ENCODE peak calls at places on chromosomes 3 and 15, in six cellular contexts. F is mesenchymal stem cell, V is neuronal stem cell, D is H9, M is H1, I is IMR-90. L is an unnamed sample.

GRCh38 chr15:96348112-96349027 is 17.9 kb downstream of the NR2F2 start:
- DNase-seq in F (peak), V (no peak), D (peak), M (peak), I (no peak), L (no peak)

GRCh38 chr3:186461141-186461540 is 83.0 kb downstream of the CRYGS start:
- DNase-seq in F (peak), V (no peak), D (no peak), M (no peak), I (peak), L (no peak)

GRCh38 chr3:112775011-112775742 is 71.5 kb downstream of the CD200R1L start:
- DNase-seq in F (peak), V (no peak), D (no peak), M (no peak), I (peak), L (no peak)

GRCh38 chr15:42826251-42826890 is 89.4 kb upstream of the CDAN1 start:
- DNase-seq in F (no peak), V (no peak), D (no peak), M (no peak), I (no peak), L (no peak)

GRCh38 chr15:50116477-50116876 is 2.6 kb downstream of the ATP8B4 start:
- DNase-seq in F (peak), V (no peak), D (peak), M (peak), I (peak), L (peak)

GRCh38 chr3:38147434-38147833 is 9.0 kb downstream of the MYD88 start:
- DNase-seq in F (no peak), V (no peak), D (no peak), M (no peak), I (no peak), L (no peak)

GRCh38 chr3:184351511-184352148 is 9.8 kb downstream of the CLCN2 start:
- DNase-seq in F (no peak), V (no peak), D (no peak), M (no peak), I (no peak), L (no peak)

GRCh38 chr3:193389335-193389734 is 10.8 kb upstream of the ATP13A5 start:
- DNase-seq in F (no peak), V (no peak), D (peak), M (peak), I (no peak), L (no peak)

GRCh38 chr3:112101946-112102345 is 15.8 kb downstream of the C3orf52 start:
- DNase-seq in F (peak), V (no peak), D (no peak), M (no peak), I (peak), L (peak)

GRCh38 chr3:153246805-153247204 is 84.8 kb downstream of the RAP2B start:
- DNase-seq in F (peak), V (no peak), D (no peak), M (no peak), I (peak), L (no peak)

GRCh38 chr3:78140866-78141658 is 1101.2 kb downstream of the ROBO2 start:
- DNase-seq in F (peak), V (no peak), D (no peak), M (no peak), I (peak), L (no peak)

GRCh38 chr15:58396181-58396580 is 35.6 kb upstream of the LIPC start:
- DNase-seq in F (peak), V (no peak), D (no peak), M (no peak), I (peak), L (peak)

GRCh38 chr3:141485578-141486415 is 1.0 kb upstream of the RASA2 start:
- DNase-seq in F (peak), V (peak), D (no peak), M (no peak), I (peak), L (peak)

GRCh38 chr15:53251998-53252397 is 461.9 kb upstream of the ONECUT1 start:
- DNase-seq in F (no peak), V (no peak), D (no peak), M (no peak), I (no peak), L (no peak)

GRCh38 chr3:136919799-136920580 is 37.8 kb upstream of the IL20RB start:
- DNase-seq in F (no peak), V (no peak), D (no peak), M (no peak), I (no peak), L (no peak)

GRCh38 chr15:31158858-31159569 is 57.5 kb upstream of the TRPM1 start:
- DNase-seq in F (no peak), V (no peak), D (no peak), M (no peak), I (no peak), L (peak)

GRCh38 chr3:162337630-162338029 is 841.0 kb downstream of the OTOL1 start:
- DNase-seq in F (no peak), V (no peak), D (no peak), M (no peak), I (peak), L (no peak)

GRCh38 chr15:43253431-43254403 is 13.0 kb downstream of the TGM5 start:
- DNase-seq in F (peak), V (no peak), D (no peak), M (no peak), I (peak), L (no peak)

GRCh38 chr15:43974852-43975251 is 148.1 kb downstream of the WDR76 start:
- DNase-seq in F (no peak), V (peak), D (no peak), M (no peak), I (no peak), L (no peak)

GRCh38 chr3:162932503-162932902 is 1435.9 kb downstream of the OTOL1 start:
- DNase-seq in F (no peak), V (no peak), D (no peak), M (no peak), I (no peak), L (no peak)

GRCh38 chr3:158420654-158421396 is 150.2 kb upstream of the MLF1 start:
- DNase-seq in F (peak), V (no peak), D (no peak), M (no peak), I (peak), L (peak)

GRCh38 chr3:194136519-194137313 is 768 bp downstream of the HES1 start:
- DNase-seq in F (peak), V (peak), D (peak), M (peak), I (peak), L (peak)

GRCh38 chr3:178802993-178803693 is 266.9 kb downstream of the KCNMB2 start:
- DNase-seq in F (peak), V (no peak), D (no peak), M (no peak), I (no peak), L (peak)

GRCh38 chr3:108569336-108569735 is 19.9 kb downstream of the CIP2A start:
- DNase-seq in F (no peak), V (no peak), D (no peak), M (no peak), I (no peak), L (no peak)

GRCh38 chr3:79724206-79724605 is 43.6 kb downstream of the ROBO1 start:
- DNase-seq in F (no peak), V (no peak), D (peak), M (peak), I (no peak), L (peak)

GRCh38 chr15:95718441-95718840 is 612.1 kb upstream of the NR2F2 start:
- DNase-seq in F (no peak), V (no peak), D (no peak), M (no peak), I (no peak), L (no peak)

GRCh38 chr15:90681480-90681879 is 35.7 kb upstream of the BLM start:
- DNase-seq in F (peak), V (no peak), D (no peak), M (no peak), I (peak), L (peak)

GRCh38 chr3:78969483-78969882 is 798.3 kb downstream of the ROBO1 start:
- DNase-seq in F (no peak), V (no peak), D (no peak), M (no peak), I (peak), L (no peak)

GRCh38 chr3:45773714-45774449 is 22.5 kb downstream of the SLC6A20 start:
- DNase-seq in F (no peak), V (no peak), D (peak), M (no peak), I (no peak), L (no peak)

GRCh38 chr15:83734487-83734886 is 80.6 kb downstream of the ADAMTSL3 start:
- DNase-seq in F (no peak), V (no peak), D (peak), M (peak), I (no peak), L (peak)

GRCh38 chr3:39753361-39753760 is 56.0 kb upstream of the MYRIP start:
- DNase-seq in F (no peak), V (no peak), D (no peak), M (no peak), I (no peak), L (no peak)

GRCh38 chr15:89019436-89019835 is 68.8 kb upstream of the ABHD2 start:
- DNase-seq in F (no peak), V (no peak), D (no peak), M (no peak), I (no peak), L (no peak)

DNA sequence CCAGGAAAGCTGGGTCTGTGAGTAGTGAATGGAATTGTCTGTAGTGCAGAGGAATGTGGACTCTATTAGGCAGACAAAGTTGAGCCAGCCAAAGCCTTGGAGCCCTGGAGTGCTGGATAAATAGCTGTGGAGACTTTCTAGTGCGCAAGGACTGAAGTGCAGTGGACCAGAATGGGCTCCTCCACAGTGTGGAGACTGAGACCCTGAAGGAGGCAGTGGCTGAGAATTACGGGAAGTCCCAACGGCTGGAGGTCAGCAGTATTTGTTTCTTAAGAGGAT is 902 bp downstream of the ZNF662 start:
- DNase-seq in F (no peak), V (no peak), D (no peak), M (no peak), I (no peak), L (no peak)
- H2AFZ ChIP-seq in F (no peak), V (no peak), D (no peak), M (no peak), I (peak), L (no peak)

GRCh38 chr15:26095710-26096330 is 232.7 kb upstream of the ATP10A start:
- DNase-seq in F (no peak), V (no peak), D (peak), M (peak), I (no peak), L (peak)
- H4K8ac ChIP-seq in F (no peak), V (no peak), D (no peak), M (no peak), I (no peak), L (no peak)

GRCh38 chr15:55526559-55527036 is 18.6 kb upstream of the DNAAF4 start:
- DNase-seq in F (peak), V (no peak), D (peak), M (peak), I (peak), L (no peak)
- H2AFZ ChIP-seq in F (peak), V (peak), D (peak), M (peak), I (peak), L (no peak)

GRCh38 chr3:155664922-155665695 is 79.8 kb downstream of the PLCH1 start:
- DNase-seq in F (peak), V (no peak), D (no peak), M (no peak), I (peak), L (no peak)

GRCh38 chr3:155675094-155675493 is 69.8 kb downstream of the PLCH1 start:
- DNase-seq in F (no peak), V (no peak), D (no peak), M (no peak), I (no peak), L (no peak)

GRCh38 chr3:155667988-155668387 is 76.9 kb downstream of the PLCH1 start:
- DNase-seq in F (no peak), V (no peak), D (no peak), M (no peak), I (no peak), L (no peak)

GRCh38 chr3:155673411-155673810 is 71.5 kb downstream of the PLCH1 start:
- DNase-seq in F (no peak), V (no peak), D (no peak), M (no peak), I (no peak), L (no peak)

GRCh38 chr3:155670320-155670719 is 74.6 kb downstream of the PLCH1 start:
- DNase-seq in F (no peak), V (no peak), D (no peak), M (no peak), I (no peak), L (no peak)
- H4K8ac ChIP-seq in F (no peak), V (no peak), D (no peak), M (no peak), I (no peak), L (no peak)

L was measured in trophoblast cell.